ENCODE peak calls at places on chromosomes 3 and 15, in ten cellular contexts. C is thoracic aorta, R is brain microvascular endothelial cell, M is fibroblast of pulmonary artery, T is ascending aorta, Z is transverse colon, L is HFFc6, Q is mucosa of descending colon, N is coronary artery, E is testis. A is an unnamed sample.

GRCh38 chr15:91142097-91142744 is 42.2 kb downstream of the SV2B start:
- DNase-seq in C (no peak), R (no peak), M (peak; percentile 3), T (no peak), Z (no peak), L (no peak), Q (no peak), N (no peak), E (no peak), A (no peak)

GRCh38 chr15:26772588-26773484 is at the start of gene GABRB3:
- DNase-seq in C (no peak), R (no peak), M (peak; percentile 10), T (no peak), Z (no peak), L (no peak), Q (no peak), N (no peak), E (peak; percentile 68), A (no peak)

GRCh38 chr3:150248865-150249360 is 159.2 kb upstream of the TSC22D2 start:
- DNase-seq in C (no peak), R (no peak), M (no peak), T (no peak), Z (no peak), L (no peak), Q (no peak), N (no peak), E (no peak), A (no peak)

GRCh38 chr3:114290911-114291901 is 2.6 kb upstream of the TIGIT start:
- DNase-seq in C (no peak), R (peak; percentile 31), M (peak; percentile 57), T (no peak), Z (peak; percentile 77), L (peak; percentile 9), Q (peak; percentile 77), N (no peak), E (peak; percentile 87), A (no peak)

GRCh38 chr15:83356516-83357399 is 72.3 kb upstream of the BNC1 start:
- DNase-seq in C (no peak), R (no peak), M (no peak), T (no peak), Z (no peak), L (no peak), Q (no peak), N (no peak), E (no peak), A (no peak)

GRCh38 chr15:81274255-81274654 is 49.7 kb downstream of the STARD5 start:
- DNase-seq in C (no peak), R (no peak), M (no peak), T (no peak), Z (no peak), L (no peak), Q (no peak), N (no peak), E (no peak), A (no peak)

GRCh38 chr3:52058111-52058510 is 1.7 kb upstream of the DUSP7 start:
- DNase-seq in C (no peak), R (no peak), M (no peak), T (no peak), Z (no peak), L (no peak), Q (no peak), N (no peak), E (no peak), A (no peak)

GRCh38 chr15:83897037-83897436 is 243.1 kb downstream of the ADAMTSL3 start:
- DNase-seq in C (no peak), R (no peak), M (no peak), T (no peak), Z (no peak), L (no peak), Q (no peak), N (no peak), E (no peak), A (no peak)

GRCh38 chr15:58396181-58396580 is 35.6 kb upstream of the LIPC start:
- DNase-seq in C (no peak), R (peak; percentile 76), M (peak; percentile 90), T (no peak), Z (no peak), L (peak; percentile 89), Q (no peak), N (no peak), E (no peak), A (peak; percentile 87)

GRCh38 chr3:138049157-138049919 is 39.4 kb downstream of the CLDN18 start:
- DNase-seq in C (no peak), R (peak; percentile 84), M (peak; percentile 66), T (no peak), Z (no peak), L (peak; percentile 85), Q (no peak), N (no peak), E (no peak), A (no peak)

GRCh38 chr3:152147748-152148147 is 121.0 kb upstream of the MBNL1 start:
- DNase-seq in C (no peak), R (no peak), M (no peak), T (no peak), Z (no peak), L (no peak), Q (no peak), N (no peak), E (no peak), A (no peak)

GRCh38 chr15:43249699-43250203 is 17.0 kb downstream of the TGM5 start:
- DNase-seq in C (no peak), R (peak; percentile 87), M (peak; percentile 52), T (no peak), Z (no peak), L (peak; percentile 82), Q (no peak), N (no peak), E (no peak), A (no peak)

GRCh38 chr15:41417418-41417811 is 520 bp downstream of the RTF1 start:
- DNase-seq in C (no peak), R (peak; percentile 2), M (peak; percentile 31), T (no peak), Z (peak; percentile 45), L (no peak), Q (peak; percentile 46), N (no peak), E (peak; percentile 26), A (peak; percentile 73)

GRCh38 chr15:58369261-58369699 is 62.5 kb upstream of the LIPC start:
- DNase-seq in C (no peak), R (peak; percentile 92), M (peak; percentile 53), T (no peak), Z (no peak), L (no peak), Q (peak; percentile 46), N (no peak), E (no peak), A (no peak)

GRCh38 chr3:177538064-177538742 is 340.9 kb upstream of the TBL1XR1 start:
- DNase-seq in C (peak; percentile 19), R (peak; percentile 52), M (peak; percentile 70), T (no peak), Z (no peak), L (no peak), Q (peak; percentile 36), N (no peak), E (peak; percentile 56), A (no peak)

GRCh38 chr3:53833053-53833645 is 13.1 kb downstream of the CHDH start:
- DNase-seq in C (no peak), R (no peak), M (no peak), T (no peak), Z (no peak), L (no peak), Q (no peak), N (no peak), E (no peak), A (no peak)

GRCh38 chr3:152497457-152497856 is 228.7 kb downstream of the MBNL1 start:
- DNase-seq in C (no peak), R (no peak), M (peak; percentile 93), T (no peak), Z (no peak), L (no peak), Q (no peak), N (no peak), E (no peak), A (no peak)

GRCh38 chr3:27889745-27890144 is 167.6 kb upstream of the EOMES start:
- DNase-seq in C (no peak), R (no peak), M (no peak), T (no peak), Z (no peak), L (no peak), Q (no peak), N (no peak), E (no peak), A (no peak)

GRCh38 chr15:70906842-70907241 is 14.2 kb downstream of the LRRC49 start:
- DNase-seq in C (no peak), R (no peak), M (peak; percentile 58), T (no peak), Z (no peak), L (peak; percentile 18), Q (no peak), N (no peak), E (no peak), A (no peak)

GRCh38 chr3:128316456-128316855 is 150.2 kb downstream of the DNAJB8 start:
- DNase-seq in C (no peak), R (no peak), M (peak; percentile 38), T (no peak), Z (no peak), L (no peak), Q (no peak), N (peak; percentile 47), E (peak; percentile 70), A (no peak)
- TF ChIP-seq CTCF in C (no peak), R (no peak), M (no peak), T (no peak), Z (no peak), L (no peak), Q (no peak), N (no peak), E (no peak), A (no peak)

GRCh38 chr3:171218069-171218468 is 191.5 kb upstream of the SLC2A2 start:
- DNase-seq in C (no peak), R (no peak), M (no peak), T (no peak), Z (no peak), L (no peak), Q (no peak), N (no peak), E (no peak), A (no peak)
- TF ChIP-seq CTCF in C (no peak), R (no peak), M (no peak), T (no peak), Z (no peak), L (no peak), Q (no peak), N (no peak), E (no peak), A (no peak)

GRCh38 chr3:196486263-196486662 is 17.3 kb downstream of the RNF168 start:
- DNase-seq in C (no peak), R (no peak), M (peak; percentile 12), T (no peak), Z (no peak), L (no peak), Q (peak; percentile 24), N (no peak), E (no peak), A (no peak)
- TF ChIP-seq CTCF in C (no peak), R (peak; percentile 63), M (peak; percentile 36), T (no peak), Z (no peak), L (peak; percentile 46), Q (no peak), N (no peak), E (no peak), A (peak; percentile 50)

DNA sequence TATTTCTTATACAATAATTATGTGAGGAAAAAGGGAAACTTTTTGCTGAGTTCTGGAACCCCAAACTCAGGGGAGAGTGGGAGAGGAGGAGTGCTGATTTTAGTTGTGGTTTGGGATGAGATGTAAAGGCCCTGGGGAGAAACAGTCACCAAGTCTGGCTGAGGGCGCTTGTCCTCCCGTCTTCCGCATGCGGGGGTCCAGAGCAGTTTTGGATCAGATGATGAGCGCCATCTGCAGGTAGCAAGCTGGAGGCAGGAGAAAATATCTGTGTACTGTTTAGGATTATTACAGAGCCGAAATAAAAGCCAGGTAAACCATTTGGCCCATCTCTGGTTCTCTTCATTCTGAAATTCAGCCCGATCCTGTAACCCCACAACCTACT is 1.6 kb upstream of the PARP14 start:
- DNase-seq in C (peak; percentile 76), R (peak; percentile 73), M (peak; percentile 84), T (no peak), Z (peak; percentile 87), L (peak; percentile 76), Q (peak; percentile 92), N (peak; percentile 83), E (peak; percentile 89), A (no peak)
- TF ChIP-seq CTCF in C (peak; percentile 81), R (peak; percentile 88), M (peak; percentile 90), T (peak; percentile 89), Z (peak; percentile 83), L (peak; percentile 92), Q (peak; percentile 55), N (peak; percentile 79), E (peak; percentile 42), A (peak; percentile 87)